ENCODE peak calls at places on chromosomes 7 and 10, in six cellular contexts. J is fibroblast of mammary gland, F is NCI-H1436, P is left cardiac atrium, O is A172, N is AG20443. W is an unnamed sample.

GRCh38 chr10:129838794-129839193 is 125.3 kb downstream of the EBF3 start:
- DNase-seq in J (no peak), F (no peak), P (no peak), O (no peak), N (no peak), W (no peak)

GRCh38 chr7:37820708-37821468 is 27.5 kb upstream of the NME8 start:
- DNase-seq in J (no peak), F (no peak), P (no peak), O (no peak), N (no peak), W (no peak)

GRCh38 chr7:39712746-39713145 is 89.4 kb downstream of the RALA start:
- DNase-seq in J (no peak), F (no peak), P (no peak), O (no peak), N (no peak), W (no peak)

GRCh38 chr7:2399848-2400587 is 3.4 kb upstream of the CHST12 start:
- DNase-seq in J (peak), F (no peak), P (peak), O (peak), N (peak), W (peak)

GRCh38 chr7:90169891-90170290 is 15.6 kb downstream of the STEAP1 start:
- DNase-seq in J (no peak), F (no peak), P (no peak), O (no peak), N (no peak), W (no peak)

GRCh38 chr10:3754727-3755439 is 30.1 kb downstream of the KLF6 start:
- DNase-seq in J (peak), F (no peak), P (peak), O (peak), N (peak), W (peak)

GRCh38 chr10:21157664-21158063 is 260.6 kb upstream of the NEBL start:
- DNase-seq in J (no peak), F (no peak), P (no peak), O (no peak), N (no peak), W (no peak)

GRCh38 chr10:87619705-87620104 is 40.0 kb upstream of the PAPSS2 start:
- DNase-seq in J (no peak), F (no peak), P (no peak), O (no peak), N (peak), W (no peak)

GRCh38 chr10:98950106-98950505 is 285.5 kb downstream of the HPSE2 start:
- DNase-seq in J (no peak), F (no peak), P (no peak), O (no peak), N (no peak), W (no peak)

GRCh38 chr10:30459283-30459682 is 25.3 kb downstream of the MAP3K8 start:
- DNase-seq in J (no peak), F (no peak), P (peak), O (no peak), N (no peak), W (no peak)

GRCh38 chr7:7742223-7742622 is 23.8 kb upstream of the RPA3 start:
- DNase-seq in J (no peak), F (no peak), P (no peak), O (no peak), N (no peak), W (no peak)

W was measured in RPMI7951.